ENCODE peak calls at places on chromosome 17, in eight cellular contexts. One of them, this sample, is unnamed.

GRCh38 chr17:31378638-31379037 is 12.8 kb upstream of the RAB11FIP4 start:
- DNase-seq in pancreas: no peak
- DNase-seq in lower lobe of right lung: no peak
- DNase-seq in HCT116: no peak
- DNase-seq in cardiac muscle cell: no peak
- DNase-seq in WTC11: no peak
- DNase-seq in foreskin keratinocyte: no peak
- DNase-seq in H9: peak
- DNase-seq in this sample: no peak

GRCh38 chr17:82320140-82320840 is 2.9 kb upstream of the CD7 start:
- DNase-seq in pancreas: no peak
- DNase-seq in lower lobe of right lung: no peak
- DNase-seq in HCT116: no peak
- DNase-seq in cardiac muscle cell: no peak
- DNase-seq in WTC11: no peak
- DNase-seq in foreskin keratinocyte: no peak
- DNase-seq in H9: no peak
- DNase-seq in this sample: peak

GRCh38 chr17:58315281-58315711 is 13.3 kb downstream of the TSPOAP1 start:
- DNase-seq in pancreas: peak
- DNase-seq in lower lobe of right lung: no peak
- DNase-seq in HCT116: no peak
- DNase-seq in cardiac muscle cell: no peak
- DNase-seq in WTC11: no peak
- DNase-seq in foreskin keratinocyte: no peak
- DNase-seq in H9: peak
- DNase-seq in this sample: peak

GRCh38 chr17:68356520-68356919 is 65.2 kb downstream of the ARSG start:
- DNase-seq in pancreas: no peak
- DNase-seq in lower lobe of right lung: no peak
- DNase-seq in HCT116: no peak
- DNase-seq in cardiac muscle cell: no peak
- DNase-seq in WTC11: no peak
- DNase-seq in foreskin keratinocyte: no peak
- DNase-seq in H9: no peak
- DNase-seq in this sample: no peak

GRCh38 chr17:31699281-31699680 is 159.8 kb downstream of the COPRS start:
- DNase-seq in pancreas: no peak
- DNase-seq in lower lobe of right lung: no peak
- DNase-seq in HCT116: no peak
- DNase-seq in cardiac muscle cell: no peak
- DNase-seq in WTC11: no peak
- DNase-seq in foreskin keratinocyte: no peak
- DNase-seq in H9: no peak
- DNase-seq in this sample: no peak

GRCh38 chr17:78154903-78155811 is 9.0 kb downstream of the C17orf99 start:
- DNase-seq in pancreas: no peak
- DNase-seq in lower lobe of right lung: no peak
- DNase-seq in HCT116: no peak
- DNase-seq in cardiac muscle cell: peak
- DNase-seq in WTC11: no peak
- DNase-seq in foreskin keratinocyte: peak
- DNase-seq in H9: no peak
- DNase-seq in this sample: no peak

GRCh38 chr17:42329025-42329976 is 41.0 kb downstream of the STAT5A start:
- DNase-seq in pancreas: no peak
- DNase-seq in lower lobe of right lung: no peak
- DNase-seq in HCT116: no peak
- DNase-seq in cardiac muscle cell: peak
- DNase-seq in WTC11: peak
- DNase-seq in foreskin keratinocyte: peak
- DNase-seq in H9: peak
- DNase-seq in this sample: no peak

GRCh38 chr17:47720754-47721533 is 12.1 kb upstream of the TBX21 start:
- DNase-seq in pancreas: no peak
- DNase-seq in lower lobe of right lung: no peak
- DNase-seq in HCT116: peak
- DNase-seq in cardiac muscle cell: peak
- DNase-seq in WTC11: peak
- DNase-seq in foreskin keratinocyte: no peak
- DNase-seq in H9: peak
- DNase-seq in this sample: no peak

GRCh38 chr17:32786169-32786568 is 90.8 kb downstream of the MYO1D start:
- DNase-seq in pancreas: no peak
- DNase-seq in lower lobe of right lung: no peak
- DNase-seq in HCT116: no peak
- DNase-seq in cardiac muscle cell: no peak
- DNase-seq in WTC11: no peak
- DNase-seq in foreskin keratinocyte: no peak
- DNase-seq in H9: no peak
- DNase-seq in this sample: no peak

GRCh38 chr17:19374136-19374535 is 4.2 kb upstream of the MAPK7 start:
- DNase-seq in pancreas: no peak
- DNase-seq in lower lobe of right lung: no peak
- DNase-seq in HCT116: no peak
- DNase-seq in cardiac muscle cell: no peak
- DNase-seq in WTC11: no peak
- DNase-seq in foreskin keratinocyte: no peak
- DNase-seq in H9: no peak
- DNase-seq in this sample: no peak

GRCh38 chr17:45135978-45136791 is 698 bp downstream of the ACBD4 start:
- DNase-seq in pancreas: peak
- DNase-seq in lower lobe of right lung: peak
- DNase-seq in HCT116: no peak
- DNase-seq in cardiac muscle cell: no peak
- DNase-seq in WTC11: no peak
- DNase-seq in foreskin keratinocyte: no peak
- DNase-seq in H9: no peak
- DNase-seq in this sample: peak

GRCh38 chr17:67500261-67500660 is 123.2 kb downstream of the PITPNC1 start:
- DNase-seq in pancreas: no peak
- DNase-seq in lower lobe of right lung: no peak
- DNase-seq in HCT116: no peak
- DNase-seq in cardiac muscle cell: no peak
- DNase-seq in WTC11: no peak
- DNase-seq in foreskin keratinocyte: no peak
- DNase-seq in H9: no peak
- DNase-seq in this sample: no peak

GRCh38 chr17:78717431-78717980 is 64.6 kb downstream of the CYTH1 start:
- DNase-seq in pancreas: no peak
- DNase-seq in lower lobe of right lung: no peak
- DNase-seq in HCT116: no peak
- DNase-seq in cardiac muscle cell: peak
- DNase-seq in WTC11: no peak
- DNase-seq in foreskin keratinocyte: no peak
- DNase-seq in H9: no peak
- DNase-seq in this sample: peak

GRCh38 chr17:3667366-3668278 is 756 bp downstream of the TAX1BP3 start:
- DNase-seq in pancreas: peak
- DNase-seq in lower lobe of right lung: peak
- DNase-seq in HCT116: no peak
- DNase-seq in cardiac muscle cell: peak
- DNase-seq in WTC11: peak
- DNase-seq in foreskin keratinocyte: peak
- DNase-seq in H9: peak
- DNase-seq in this sample: peak

GRCh38 chr17:73365934-73366623 is 54.3 kb upstream of the CDC42EP4 start:
- DNase-seq in pancreas: no peak
- DNase-seq in lower lobe of right lung: no peak
- DNase-seq in HCT116: no peak
- DNase-seq in cardiac muscle cell: peak
- DNase-seq in WTC11: no peak
- DNase-seq in foreskin keratinocyte: no peak
- DNase-seq in H9: no peak
- DNase-seq in this sample: peak

GRCh38 chr17:60554377-60554788 is 28.3 kb upstream of the APPBP2 start:
- DNase-seq in pancreas: no peak
- DNase-seq in lower lobe of right lung: peak
- DNase-seq in HCT116: no peak
- DNase-seq in cardiac muscle cell: peak
- DNase-seq in WTC11: no peak
- DNase-seq in foreskin keratinocyte: peak
- DNase-seq in H9: no peak
- DNase-seq in this sample: no peak

GRCh38 chr17:28717578-28718316 is at the start of gene RAB34:
- DNase-seq in pancreas: no peak
- DNase-seq in lower lobe of right lung: peak
- DNase-seq in HCT116: no peak
- DNase-seq in cardiac muscle cell: peak
- DNase-seq in WTC11: peak
- DNase-seq in foreskin keratinocyte: peak
- DNase-seq in H9: peak
- DNase-seq in this sample: peak
- TF ChIP-seq CTCF in pancreas: no peak
- TF ChIP-seq CTCF in lower lobe of right lung: peak
- TF ChIP-seq CTCF in HCT116: no peak
- TF ChIP-seq CTCF in cardiac muscle cell: peak
- TF ChIP-seq CTCF in WTC11: no peak
- TF ChIP-seq CTCF in foreskin keratinocyte: peak
- TF ChIP-seq CTCF in H9: peak
- TF ChIP-seq CTCF in this sample: no peak

GRCh38 chr17:56997313-56997712 is 19.4 kb downstream of the SCPEP1 start:
- DNase-seq in pancreas: no peak
- DNase-seq in lower lobe of right lung: no peak
- DNase-seq in HCT116: no peak
- DNase-seq in cardiac muscle cell: no peak
- DNase-seq in WTC11: no peak
- DNase-seq in foreskin keratinocyte: no peak
- DNase-seq in H9: no peak
- DNase-seq in this sample: no peak

GRCh38 chr17:57002904-57003303 is 25.0 kb downstream of the SCPEP1 start:
- DNase-seq in pancreas: no peak
- DNase-seq in lower lobe of right lung: no peak
- DNase-seq in HCT116: no peak
- DNase-seq in cardiac muscle cell: no peak
- DNase-seq in WTC11: no peak
- DNase-seq in foreskin keratinocyte: peak
- DNase-seq in H9: no peak
- DNase-seq in this sample: no peak

GRCh38 chr17:57006040-57006439 is 28.1 kb downstream of the SCPEP1 start:
- DNase-seq in pancreas: no peak
- DNase-seq in lower lobe of right lung: no peak
- DNase-seq in HCT116: no peak
- DNase-seq in cardiac muscle cell: no peak
- DNase-seq in WTC11: no peak
- DNase-seq in foreskin keratinocyte: no peak
- DNase-seq in H9: no peak
- DNase-seq in this sample: no peak

GRCh38 chr17:57004944-57005579 is 27.1 kb downstream of the SCPEP1 start:
- DNase-seq in pancreas: no peak
- DNase-seq in lower lobe of right lung: no peak
- DNase-seq in HCT116: no peak
- DNase-seq in cardiac muscle cell: no peak
- DNase-seq in WTC11: no peak
- DNase-seq in foreskin keratinocyte: no peak
- DNase-seq in H9: no peak
- DNase-seq in this sample: no peak

DNA sequence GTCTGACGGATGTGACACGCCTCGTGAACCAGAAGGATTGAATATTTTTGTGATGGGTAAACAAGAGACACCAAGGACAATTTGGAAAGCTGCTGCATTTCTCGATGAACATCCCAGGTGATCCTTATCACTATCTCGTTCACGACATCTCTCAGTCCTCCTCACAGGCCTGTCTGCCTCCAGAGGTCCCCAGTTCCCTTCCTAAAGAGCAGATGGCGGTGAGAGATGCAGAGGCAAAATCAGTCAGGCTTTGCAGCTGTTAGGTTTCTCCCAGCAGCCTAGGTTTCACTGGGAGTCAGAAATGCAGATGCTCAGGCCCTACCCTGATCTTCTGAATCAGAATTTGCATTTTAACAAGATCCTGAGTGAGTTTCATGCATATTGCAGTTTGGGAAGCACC is 23.6 kb downstream of the SCPEP1 start:
- DNase-seq in pancreas: no peak
- DNase-seq in lower lobe of right lung: no peak
- DNase-seq in HCT116: no peak
- DNase-seq in cardiac muscle cell: no peak
- DNase-seq in WTC11: no peak
- DNase-seq in foreskin keratinocyte: no peak
- DNase-seq in H9: no peak
- DNase-seq in this sample: no peak
- TF ChIP-seq CTCF in pancreas: no peak
- TF ChIP-seq CTCF in lower lobe of right lung: no peak
- TF ChIP-seq CTCF in HCT116: no peak
- TF ChIP-seq CTCF in cardiac muscle cell: no peak
- TF ChIP-seq CTCF in WTC11: no peak
- TF ChIP-seq CTCF in foreskin keratinocyte: no peak
- TF ChIP-seq CTCF in H9: peak
- TF ChIP-seq CTCF in this sample: no peak

GRCh38 chr17:49708515-49709161 is 874 bp upstream of the SLC35B1 start:
- DNase-seq in pancreas: no peak
- DNase-seq in lower lobe of right lung: no peak
- DNase-seq in HCT116: no peak
- DNase-seq in cardiac muscle cell: no peak
- DNase-seq in WTC11: no peak
- DNase-seq in foreskin keratinocyte: no peak
- DNase-seq in H9: peak
- DNase-seq in this sample: no peak
- TF ChIP-seq CTCF in pancreas: no peak
- TF ChIP-seq CTCF in lower lobe of right lung: no peak
- TF ChIP-seq CTCF in HCT116: no peak
- TF ChIP-seq CTCF in cardiac muscle cell: no peak
- TF ChIP-seq CTCF in WTC11: no peak
- TF ChIP-seq CTCF in foreskin keratinocyte: no peak
- TF ChIP-seq CTCF in H9: peak
- TF ChIP-seq CTCF in this sample: no peak

DNA sequence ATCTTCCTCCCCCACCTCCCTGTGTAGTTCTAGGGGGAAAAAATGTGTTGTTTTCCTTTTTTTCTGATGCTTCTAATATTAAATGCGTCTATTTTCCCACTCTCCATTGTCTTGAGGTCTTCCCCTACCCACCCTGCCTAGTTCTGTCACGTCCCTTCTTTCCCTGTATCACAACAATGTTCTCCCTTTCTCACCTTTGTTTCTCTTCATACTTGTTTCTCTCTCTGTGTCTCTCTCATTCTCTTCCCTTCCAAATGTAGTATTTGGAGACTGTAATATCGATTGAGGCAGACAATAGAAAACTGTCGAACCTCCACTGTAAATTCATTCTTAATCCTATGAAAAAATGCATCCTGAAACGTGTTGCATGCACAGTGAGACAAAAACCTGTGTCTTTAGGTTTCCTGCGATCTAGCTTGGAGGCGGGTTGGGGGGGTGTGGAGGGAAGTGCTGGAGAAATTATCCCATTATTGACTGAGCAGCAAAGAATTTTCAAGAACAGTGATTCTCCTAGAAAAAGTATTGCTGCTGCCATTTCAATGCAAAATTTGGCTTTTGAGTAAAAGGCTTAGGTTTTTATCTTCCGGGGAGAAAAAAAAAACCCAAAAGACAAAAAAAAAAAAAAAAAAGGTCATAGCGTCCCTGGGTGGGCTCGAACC is 1.3 kb upstream of the PSMB3 start:
- DNase-seq in pancreas: no peak
- DNase-seq in lower lobe of right lung: no peak
- DNase-seq in HCT116: no peak
- DNase-seq in cardiac muscle cell: peak
- DNase-seq in WTC11: no peak
- DNase-seq in foreskin keratinocyte: no peak
- DNase-seq in H9: no peak
- DNase-seq in this sample: no peak
- TF ChIP-seq CTCF in pancreas: no peak
- TF ChIP-seq CTCF in lower lobe of right lung: no peak
- TF ChIP-seq CTCF in HCT116: no peak
- TF ChIP-seq CTCF in cardiac muscle cell: no peak
- TF ChIP-seq CTCF in WTC11: no peak
- TF ChIP-seq CTCF in foreskin keratinocyte: no peak
- TF ChIP-seq CTCF in H9: no peak
- TF ChIP-seq CTCF in this sample: no peak

GRCh38 chr17:79923974-79924638 is 84.9 kb upstream of the CBX4 start:
- DNase-seq in pancreas: peak
- DNase-seq in lower lobe of right lung: no peak
- DNase-seq in HCT116: peak
- DNase-seq in cardiac muscle cell: peak
- DNase-seq in WTC11: peak
- DNase-seq in foreskin keratinocyte: no peak
- DNase-seq in H9: peak
- DNase-seq in this sample: peak
- TF ChIP-seq CTCF in pancreas: no peak
- TF ChIP-seq CTCF in lower lobe of right lung: peak
- TF ChIP-seq CTCF in HCT116: peak
- TF ChIP-seq CTCF in cardiac muscle cell: peak
- TF ChIP-seq CTCF in WTC11: peak
- TF ChIP-seq CTCF in foreskin keratinocyte: peak
- TF ChIP-seq CTCF in H9: peak
- TF ChIP-seq CTCF in this sample: peak

This sample was measured in glutamatergic neuron.